ENCODE peak calls at places on chromosomes 16 and 17, in ten cellular contexts. T is CD8-positive, alpha-beta memory T cell; I is lung; P is ascending aorta; O is psoas muscle; B is fibroblast of lung; N is body of pancreas; W is OCI-LY7; L is SK-N-SH; F is uterus. C is an unnamed sample.

GRCh38 chr16:346587-346986 is 5.9 kb downstream of the AXIN1 start:
- DNase-seq in F (no peak), L (no peak), B (peak; percentile 77), N (no peak), P (no peak), O (no peak), W (no peak), T (no peak), I (no peak), C (no peak)

GRCh38 chr17:51427259-51428255 is 167.2 kb downstream of the UTP18 start:
- DNase-seq in W (no peak), L (peak; percentile 42), F (no peak), I (no peak), N (peak; percentile 20), T (peak; percentile 42), O (no peak), P (no peak), B (no peak), C (peak; percentile 56)

GRCh38 chr16:54466233-54466632 is 179.6 kb upstream of the IRX3 start:
- DNase-seq in T (no peak), W (no peak), I (no peak), N (no peak), P (no peak), F (no peak), B (no peak), L (no peak), O (no peak), C (no peak)

GRCh38 chr17:45821147-45821546 is 23.5 kb upstream of the SPPL2C start:
- DNase-seq in T (no peak), L (no peak), F (no peak), O (no peak), W (no peak), I (no peak), P (no peak), N (no peak), B (no peak), C (no peak)

GRCh38 chr16:57764341-57765159 is 29.0 kb downstream of the KATNB1 start:
- DNase-seq in L (peak; percentile 93), W (peak; percentile 79), F (no peak), T (peak; percentile 14), N (no peak), B (peak; percentile 83), I (no peak), O (peak; percentile 49), P (no peak), C (no peak)

GRCh38 chr16:67404740-67405226 is 11.5 kb upstream of the TPPP3 start:
- DNase-seq in F (no peak), O (no peak), W (no peak), N (peak; percentile 94), T (no peak), L (no peak), B (no peak), P (no peak), I (peak; percentile 88), C (no peak)

GRCh38 chr17:80945736-80946135 is 45.9 kb upstream of the CHMP6 start:
- DNase-seq in N (no peak), P (no peak), O (peak; percentile 30), I (no peak), F (peak; percentile 11), W (no peak), B (no peak), T (no peak), L (peak; percentile 36), C (no peak)

GRCh38 chr16:8611886-8612595 is 9.5 kb upstream of the METTL22 start:
- DNase-seq in N (no peak), B (no peak), T (no peak), I (no peak), L (no peak), F (no peak), W (no peak), P (no peak), O (no peak), C (no peak)

GRCh38 chr17:27559996-27560481 is 70.9 kb upstream of the LGALS9 start:
- DNase-seq in W (no peak), O (peak; percentile 79), F (peak; percentile 72), I (peak; percentile 54), L (peak; percentile 58), P (peak; percentile 76), T (no peak), B (peak; percentile 91), N (peak; percentile 79), C (no peak)

GRCh38 chr16:57548424-57548823 is 6.0 kb downstream of the ADGRG5 start:
- DNase-seq in N (no peak), P (no peak), L (no peak), B (no peak), I (no peak), W (no peak), O (no peak), F (no peak), T (no peak), C (no peak)

DNA sequence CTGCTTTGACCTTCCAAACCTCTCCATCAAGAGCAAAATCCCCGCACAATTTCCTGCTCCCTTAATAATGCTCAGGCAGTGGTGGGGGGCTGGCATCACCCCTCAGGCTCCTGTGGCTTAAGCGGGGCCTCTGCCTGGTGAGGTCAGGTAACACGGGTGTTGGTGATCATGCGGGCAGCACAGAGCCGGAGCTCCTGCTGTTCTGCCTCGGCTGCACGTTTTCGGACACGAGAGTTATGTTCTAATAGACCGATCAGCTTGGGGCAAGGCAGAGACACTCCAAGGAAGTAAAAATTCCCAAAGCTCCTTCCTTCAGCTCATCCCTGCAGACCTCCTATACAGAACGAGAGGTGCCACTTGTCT is 6.0 kb downstream of the NARF start:
- DNase-seq in T (no peak), P (no peak), W (no peak), B (no peak), L (no peak), I (no peak), O (peak; percentile 27), F (no peak), N (no peak), C (no peak)
- H3K36me3 ChIP-seq in T (peaks cover 48% of the 10 kb centered on the region), P (peaks cover 62% of the 10 kb centered on the region), W (peaks cover 96% of the 10 kb centered on the region), B (peaks cover 6% of the 10 kb centered on the region), L (peaks cover 56% of the 10 kb centered on the region), I (peaks cover 13% of the 10 kb centered on the region), O (peaks cover 98% of the 10 kb centered on the region), F (no peaks in the 10 kb centered on the region), N (peaks cover 5% of the 10 kb centered on the region), C (peaks cover 71% of the 10 kb centered on the region)

GRCh38 chr17:32485261-32485955 is 1.4 kb upstream of the CDK5R1 start:
- DNase-seq in L (no peak), F (no peak), P (no peak), T (no peak), O (no peak), I (no peak), B (no peak), N (no peak), W (no peak), C (no peak)
- H3K27ac ChIP-seq in L (no peak overlapping the region), F (peak overlapping the region; percentile 49), P (peak overlapping the region; percentile 81), T (no peak overlapping the region), O (peak overlapping the region; percentile 88), I (peak overlapping the region; percentile 71), B (peak overlapping the region; percentile 48), N (peak overlapping the region; percentile 69), W (no peak overlapping the region), C (no peak overlapping the region)

GRCh38 chr17:75694536-75694935 is 26.7 kb upstream of the ITGB4 start:
- DNase-seq in N (no peak), F (no peak), T (no peak), I (no peak), W (no peak), O (peak; percentile 71), B (no peak), P (no peak), L (no peak), C (no peak)
- H3K36me3 ChIP-seq in N (peaks cover 3% of the 10 kb centered on the region), F (no peaks in the 10 kb centered on the region), T (peaks cover 46% of the 10 kb centered on the region), I (no peaks in the 10 kb centered on the region), W (peaks cover 94% of the 10 kb centered on the region), O (peaks cover 9% of the 10 kb centered on the region), B (peaks cover 17% of the 10 kb centered on the region), P (peaks cover 49% of the 10 kb centered on the region), L (peaks cover 27% of the 10 kb centered on the region), C (peaks cover 71% of the 10 kb centered on the region)

DNA sequence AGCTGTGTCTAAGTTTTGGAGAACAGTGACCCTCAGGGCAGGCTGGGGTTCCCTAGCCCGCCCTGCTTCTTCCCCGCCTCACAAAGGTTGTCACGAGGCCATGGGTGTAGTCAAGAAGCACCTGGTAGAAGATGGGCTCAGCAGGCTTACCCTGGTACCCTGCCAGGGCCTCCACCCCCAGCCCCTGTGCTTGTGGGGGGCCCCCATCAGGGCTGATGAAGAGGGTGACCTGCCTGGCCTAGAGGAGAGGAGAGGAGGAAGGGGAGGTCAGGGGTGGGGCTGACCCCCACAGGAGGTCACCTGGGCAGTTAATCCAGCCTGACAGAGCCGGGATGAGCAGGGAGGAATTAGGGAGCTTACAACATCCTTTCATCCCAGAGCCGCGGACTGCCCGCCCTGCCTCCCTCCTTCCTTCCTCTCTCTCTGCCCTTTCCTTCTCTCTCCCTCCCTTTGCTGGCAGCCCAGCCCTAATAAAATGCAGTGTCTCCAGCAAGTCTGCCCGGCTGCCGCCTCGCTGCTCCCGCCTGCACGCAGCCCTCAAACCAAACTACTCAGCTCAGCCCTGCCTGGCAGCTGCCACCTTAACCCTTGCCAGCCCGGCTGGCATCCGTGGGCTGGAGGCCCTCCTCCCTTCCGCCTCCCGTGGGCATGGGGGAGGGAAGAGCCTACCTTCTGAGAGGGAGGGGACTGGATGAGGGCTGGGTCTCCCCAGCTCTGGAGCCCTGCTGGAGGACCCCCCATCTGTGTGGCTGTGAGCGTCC is 7.2 kb downstream of the DLX3 start:
- DNase-seq in T (no peak), F (no peak), W (no peak), B (no peak), L (peak; percentile 74), I (no peak), P (no peak), N (no peak), O (no peak), C (no peak)
- H3K27ac ChIP-seq in T (no peak overlapping the region), F (no peak overlapping the region), W (no peak overlapping the region), B (no peak overlapping the region), L (no peak overlapping the region), I (no peak overlapping the region), P (no peak overlapping the region), N (no peak overlapping the region), O (no peak overlapping the region), C (no peak overlapping the region)

GRCh38 chr17:4176803-4177472 is 33.9 kb downstream of the CYB5D2 start:
- DNase-seq in I (no peak), P (no peak), F (no peak), O (no peak), B (no peak), T (no peak), N (no peak), L (no peak), W (no peak), C (no peak)
- H3K36me3 ChIP-seq in I (peaks cover 41% of the 10 kb centered on the region), P (peaks cover 91% of the 10 kb centered on the region), F (no peaks in the 10 kb centered on the region), O (peaks cover 100% of the 10 kb centered on the region), B (peaks cover 39% of the 10 kb centered on the region), T (peaks cover 37% of the 10 kb centered on the region), N (peaks cover 53% of the 10 kb centered on the region), L (peaks cover 36% of the 10 kb centered on the region), W (peaks cover 93% of the 10 kb centered on the region), C (peaks cover 64% of the 10 kb centered on the region)

GRCh38 chr17:49217651-49218413 is 7.3 kb downstream of the ABI3 start:
- DNase-seq in T (peak; percentile 62), L (peak; percentile 33), N (peak; percentile 77), B (no peak), O (peak; percentile 69), P (peak; percentile 78), F (no peak), I (peak; percentile 61), W (peak; percentile 46), C (peak; percentile 84)
- H3K27ac ChIP-seq in T (peak overlapping the region; percentile 59), L (no peak overlapping the region), N (no peak overlapping the region), B (no peak overlapping the region), O (no peak overlapping the region), P (no peak overlapping the region), F (no peak overlapping the region), I (no peak overlapping the region), W (peak overlapping the region; percentile 57), C (peak overlapping the region; percentile 63)

GRCh38 chr16:66228791-66229190 is 137.7 kb upstream of the CDH5 start:
- DNase-seq in O (no peak), F (no peak), I (no peak), T (no peak), L (no peak), B (peak; percentile 59), W (no peak), N (no peak), P (no peak), C (no peak)
- H3K36me3 ChIP-seq in O (no peaks in the 10 kb centered on the region), F (no peaks in the 10 kb centered on the region), I (no peaks in the 10 kb centered on the region), T (no peaks in the 10 kb centered on the region), L (no peaks in the 10 kb centered on the region), B (no peaks in the 10 kb centered on the region), W (no peaks in the 10 kb centered on the region), N (no peaks in the 10 kb centered on the region), P (no peaks in the 10 kb centered on the region), C (no peaks in the 10 kb centered on the region)

C was measured in CD4-positive, CD25-positive, alpha-beta regulatory T cell.